ENCODE peak calls at places on chromosomes 3 and 15, in nine cellular contexts. One of them, this sample, is unnamed.

GRCh38 chr3:132418916-132419315 is 1.6 kb downstream of the DNAJC13 start:
- DNase-seq in breast epithelium: no peak
- DNase-seq in left ventricle myocardium inferior: no peak
- DNase-seq in psoas muscle: no peak
- DNase-seq in hepatocyte: no peak
- DNase-seq in HAP-1: no peak
- DNase-seq in GM06990: no peak
- DNase-seq in WERI-Rb-1: no peak
- DNase-seq in H7: no peak
- DNase-seq in this sample: no peak

GRCh38 chr3:40207796-40208195 is 101.7 kb upstream of the EIF1B start:
- DNase-seq in breast epithelium: no peak
- DNase-seq in GM06990: no peak
- DNase-seq in hepatocyte: no peak
- DNase-seq in H7: no peak
- DNase-seq in psoas muscle: no peak
- DNase-seq in WERI-Rb-1: no peak
- DNase-seq in HAP-1: no peak
- DNase-seq in left ventricle myocardium inferior: no peak
- DNase-seq in this sample: no peak

GRCh38 chr3:30688776-30689175 is 82.4 kb downstream of the TGFBR2 start:
- DNase-seq in WERI-Rb-1: no peak
- DNase-seq in HAP-1: no peak
- DNase-seq in psoas muscle: no peak
- DNase-seq in breast epithelium: no peak
- DNase-seq in left ventricle myocardium inferior: no peak
- DNase-seq in hepatocyte: no peak
- DNase-seq in GM06990: no peak
- DNase-seq in H7: no peak
- DNase-seq in this sample: no peak

GRCh38 chr3:60893946-60894345 is 357.3 kb downstream of the FHIT start:
- DNase-seq in GM06990: no peak
- DNase-seq in HAP-1: no peak
- DNase-seq in breast epithelium: no peak
- DNase-seq in psoas muscle: no peak
- DNase-seq in H7: no peak
- DNase-seq in WERI-Rb-1: no peak
- DNase-seq in hepatocyte: no peak
- DNase-seq in left ventricle myocardium inferior: no peak
- DNase-seq in this sample: no peak

GRCh38 chr3:106963446-106963845 is 413.8 kb upstream of the CCDC54 start:
- DNase-seq in H7: no peak
- DNase-seq in hepatocyte: peak; percentile 44
- DNase-seq in GM06990: no peak
- DNase-seq in left ventricle myocardium inferior: no peak
- DNase-seq in HAP-1: no peak
- DNase-seq in breast epithelium: no peak
- DNase-seq in psoas muscle: no peak
- DNase-seq in WERI-Rb-1: no peak
- DNase-seq in this sample: no peak

GRCh38 chr15:94451461-94451860 is 220.1 kb downstream of the MCTP2 start:
- DNase-seq in breast epithelium: no peak
- DNase-seq in WERI-Rb-1: no peak
- DNase-seq in psoas muscle: no peak
- DNase-seq in GM06990: no peak
- DNase-seq in HAP-1: no peak
- DNase-seq in left ventricle myocardium inferior: no peak
- DNase-seq in hepatocyte: no peak
- DNase-seq in H7: no peak
- DNase-seq in this sample: no peak

GRCh38 chr3:55474213-55474632 is 12.9 kb downstream of the WNT5A start:
- DNase-seq in GM06990: peak; percentile 3
- DNase-seq in breast epithelium: no peak
- DNase-seq in H7: peak; percentile 76
- DNase-seq in psoas muscle: no peak
- DNase-seq in WERI-Rb-1: no peak
- DNase-seq in left ventricle myocardium inferior: no peak
- DNase-seq in HAP-1: no peak
- DNase-seq in hepatocyte: no peak
- DNase-seq in this sample: no peak

GRCh38 chr3:67415504-67415903 is 238.9 kb downstream of the SUCLG2 start:
- DNase-seq in GM06990: no peak
- DNase-seq in hepatocyte: no peak
- DNase-seq in HAP-1: no peak
- DNase-seq in breast epithelium: no peak
- DNase-seq in psoas muscle: no peak
- DNase-seq in left ventricle myocardium inferior: no peak
- DNase-seq in H7: no peak
- DNase-seq in WERI-Rb-1: no peak
- DNase-seq in this sample: no peak

GRCh38 chr3:13022348-13023250 is 50.6 kb downstream of the IQSEC1 start:
- DNase-seq in WERI-Rb-1: peak; percentile 93
- DNase-seq in HAP-1: no peak
- DNase-seq in hepatocyte: peak; percentile 81
- DNase-seq in GM06990: peak; percentile 72
- DNase-seq in left ventricle myocardium inferior: peak; percentile 85
- DNase-seq in psoas muscle: peak; percentile 82
- DNase-seq in H7: peak; percentile 91
- DNase-seq in breast epithelium: peak; percentile 57
- DNase-seq in this sample: no peak

GRCh38 chr15:66078196-66078928 is 175.2 kb downstream of the MEGF11 start:
- DNase-seq in GM06990: no peak
- DNase-seq in left ventricle myocardium inferior: no peak
- DNase-seq in WERI-Rb-1: no peak
- DNase-seq in HAP-1: no peak
- DNase-seq in hepatocyte: no peak
- DNase-seq in breast epithelium: no peak
- DNase-seq in psoas muscle: no peak
- DNase-seq in H7: peak; percentile 79
- DNase-seq in this sample: no peak

GRCh38 chr3:9769012-9769411 is 735 bp downstream of the CAMK1 start:
- DNase-seq in hepatocyte: no peak
- DNase-seq in left ventricle myocardium inferior: no peak
- DNase-seq in psoas muscle: no peak
- DNase-seq in GM06990: no peak
- DNase-seq in HAP-1: no peak
- DNase-seq in breast epithelium: no peak
- DNase-seq in WERI-Rb-1: no peak
- DNase-seq in H7: no peak
- DNase-seq in this sample: no peak

GRCh38 chr3:143754090-143754489 is 94.2 kb downstream of the SLC9A9 start:
- DNase-seq in hepatocyte: no peak
- DNase-seq in breast epithelium: no peak
- DNase-seq in HAP-1: peak; percentile 12
- DNase-seq in WERI-Rb-1: no peak
- DNase-seq in psoas muscle: no peak
- DNase-seq in GM06990: no peak
- DNase-seq in left ventricle myocardium inferior: no peak
- DNase-seq in H7: no peak
- DNase-seq in this sample: no peak

GRCh38 chr3:155391583-155391982 is 98.1 kb upstream of the STRIT1 start:
- DNase-seq in HAP-1: peak; percentile 96
- DNase-seq in GM06990: no peak
- DNase-seq in H7: no peak
- DNase-seq in psoas muscle: peak; percentile 26
- DNase-seq in left ventricle myocardium inferior: peak; percentile 25
- DNase-seq in hepatocyte: no peak
- DNase-seq in WERI-Rb-1: no peak
- DNase-seq in breast epithelium: peak; percentile 62
- DNase-seq in this sample: no peak

GRCh38 chr3:32045091-32045964 is 61.1 kb upstream of the GPD1L start:
- DNase-seq in H7: peak; percentile 18
- DNase-seq in left ventricle myocardium inferior: no peak
- DNase-seq in hepatocyte: peak; percentile 80
- DNase-seq in HAP-1: no peak
- DNase-seq in psoas muscle: no peak
- DNase-seq in breast epithelium: no peak
- DNase-seq in WERI-Rb-1: peak; percentile 62
- DNase-seq in GM06990: no peak
- DNase-seq in this sample: no peak

GRCh38 chr15:80619677-80620076 is 75.4 kb upstream of the ABHD17C start:
- DNase-seq in HAP-1: no peak
- DNase-seq in hepatocyte: peak; percentile 27
- DNase-seq in breast epithelium: no peak
- DNase-seq in GM06990: no peak
- DNase-seq in psoas muscle: no peak
- DNase-seq in left ventricle myocardium inferior: no peak
- DNase-seq in H7: no peak
- DNase-seq in WERI-Rb-1: peak; percentile 17
- DNase-seq in this sample: no peak

GRCh38 chr3:71542548-71543370 is 40.8 kb downstream of the FOXP1 start:
- DNase-seq in left ventricle myocardium inferior: peak; percentile 78
- DNase-seq in HAP-1: peak; percentile 89
- DNase-seq in WERI-Rb-1: no peak
- DNase-seq in breast epithelium: peak; percentile 42
- DNase-seq in GM06990: no peak
- DNase-seq in psoas muscle: peak; percentile 81
- DNase-seq in hepatocyte: peak; percentile 88
- DNase-seq in H7: peak; percentile 28
- DNase-seq in this sample: no peak

GRCh38 chr3:99943931-99944761 is 126.5 kb downstream of the CMSS1 start:
- DNase-seq in breast epithelium: no peak
- DNase-seq in HAP-1: no peak
- DNase-seq in H7: no peak
- DNase-seq in hepatocyte: no peak
- DNase-seq in psoas muscle: no peak
- DNase-seq in left ventricle myocardium inferior: no peak
- DNase-seq in GM06990: no peak
- DNase-seq in WERI-Rb-1: no peak
- DNase-seq in this sample: no peak

GRCh38 chr3:142646020-142646783 is 50.0 kb downstream of the PLS1 start:
- DNase-seq in hepatocyte: no peak
- DNase-seq in left ventricle myocardium inferior: no peak
- DNase-seq in breast epithelium: no peak
- DNase-seq in H7: no peak
- DNase-seq in WERI-Rb-1: no peak
- DNase-seq in psoas muscle: no peak
- DNase-seq in HAP-1: no peak
- DNase-seq in GM06990: no peak
- DNase-seq in this sample: no peak

GRCh38 chr3:63918321-63918720 is 6.1 kb upstream of the SCAANT1 start:
- DNase-seq in breast epithelium: no peak
- DNase-seq in psoas muscle: no peak
- DNase-seq in hepatocyte: no peak
- DNase-seq in H7: no peak
- DNase-seq in HAP-1: no peak
- DNase-seq in GM06990: no peak
- DNase-seq in left ventricle myocardium inferior: no peak
- DNase-seq in WERI-Rb-1: no peak
- DNase-seq in this sample: no peak

GRCh38 chr3:63927623-63928280 is 15.6 kb upstream of the SCAANT1 start:
- DNase-seq in HAP-1: no peak
- DNase-seq in hepatocyte: no peak
- DNase-seq in WERI-Rb-1: no peak
- DNase-seq in psoas muscle: no peak
- DNase-seq in breast epithelium: no peak
- DNase-seq in GM06990: no peak
- DNase-seq in left ventricle myocardium inferior: no peak
- DNase-seq in H7: no peak
- DNase-seq in this sample: no peak

GRCh38 chr3:63920001-63920400 is 7.8 kb upstream of the SCAANT1 start:
- DNase-seq in WERI-Rb-1: no peak
- DNase-seq in left ventricle myocardium inferior: no peak
- DNase-seq in GM06990: no peak
- DNase-seq in H7: no peak
- DNase-seq in HAP-1: no peak
- DNase-seq in psoas muscle: no peak
- DNase-seq in hepatocyte: no peak
- DNase-seq in breast epithelium: no peak
- DNase-seq in this sample: no peak

GRCh38 chr3:63922800-63923199 is 10.6 kb upstream of the SCAANT1 start:
- DNase-seq in psoas muscle: no peak
- DNase-seq in breast epithelium: no peak
- DNase-seq in HAP-1: no peak
- DNase-seq in WERI-Rb-1: no peak
- DNase-seq in left ventricle myocardium inferior: no peak
- DNase-seq in hepatocyte: no peak
- DNase-seq in GM06990: no peak
- DNase-seq in H7: no peak
- DNase-seq in this sample: no peak

GRCh38 chr3:63921741-63922482 is 9.7 kb upstream of the SCAANT1 start:
- DNase-seq in H7: no peak
- DNase-seq in hepatocyte: no peak
- DNase-seq in breast epithelium: no peak
- DNase-seq in WERI-Rb-1: no peak
- DNase-seq in GM06990: peak; percentile 62
- DNase-seq in psoas muscle: no peak
- DNase-seq in HAP-1: no peak
- DNase-seq in left ventricle myocardium inferior: no peak
- DNase-seq in this sample: no peak
- H3K36me3 ChIP-seq in H7: peaks cover 2% of the 10 kb centered on the region
- H3K36me3 ChIP-seq in hepatocyte: peaks cover 4% of the 10 kb centered on the region
- H3K36me3 ChIP-seq in breast epithelium: no peaks in the 10 kb centered on the region
- H3K36me3 ChIP-seq in WERI-Rb-1: peaks cover 39% of the 10 kb centered on the region
- H3K36me3 ChIP-seq in GM06990: peaks cover 5% of the 10 kb centered on the region
- H3K36me3 ChIP-seq in psoas muscle: peaks cover 3% of the 10 kb centered on the region
- H3K36me3 ChIP-seq in HAP-1: peaks cover 47% of the 10 kb centered on the region
- H3K36me3 ChIP-seq in left ventricle myocardium inferior: peaks cover 45% of the 10 kb centered on the region
- H3K36me3 ChIP-seq in this sample: peaks cover 4% of the 10 kb centered on the region

GRCh38 chr15:74621936-74622335 is 6.3 kb downstream of the CLK3 start:
- DNase-seq in breast epithelium: no peak
- DNase-seq in WERI-Rb-1: no peak
- DNase-seq in left ventricle myocardium inferior: no peak
- DNase-seq in H7: peak; percentile 93
- DNase-seq in HAP-1: no peak
- DNase-seq in hepatocyte: no peak
- DNase-seq in psoas muscle: no peak
- DNase-seq in GM06990: no peak
- DNase-seq in this sample: no peak
- H3K36me3 ChIP-seq in breast epithelium: peaks cover 18% of the 10 kb centered on the region
- H3K36me3 ChIP-seq in WERI-Rb-1: peaks cover 80% of the 10 kb centered on the region
- H3K36me3 ChIP-seq in left ventricle myocardium inferior: peaks cover 80% of the 10 kb centered on the region
- H3K36me3 ChIP-seq in H7: peaks cover 58% of the 10 kb centered on the region
- H3K36me3 ChIP-seq in HAP-1: peaks cover 99% of the 10 kb centered on the region
- H3K36me3 ChIP-seq in hepatocyte: no peaks in the 10 kb centered on the region
- H3K36me3 ChIP-seq in psoas muscle: peaks cover 24% of the 10 kb centered on the region
- H3K36me3 ChIP-seq in GM06990: peaks cover 76% of the 10 kb centered on the region
- H3K36me3 ChIP-seq in this sample: peaks cover 64% of the 10 kb centered on the region

DNA sequence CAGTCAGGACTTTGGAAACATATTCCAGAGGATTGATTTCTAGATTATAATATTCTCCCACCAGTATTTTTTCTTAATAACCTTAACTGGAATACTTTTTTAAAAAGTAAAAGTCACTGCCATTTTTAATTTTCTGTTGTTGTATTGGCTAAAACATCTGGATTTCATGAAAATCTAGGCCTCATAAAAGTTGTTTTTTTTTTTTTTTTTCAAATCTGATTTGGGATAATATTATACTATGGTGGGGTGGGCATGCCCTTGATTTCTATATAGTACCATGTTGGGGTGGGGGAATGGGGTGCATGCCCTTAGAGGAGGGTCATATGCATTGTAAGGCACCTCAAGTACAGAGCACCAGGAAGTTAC is 9.1 kb downstream of the TPM1 start:
- DNase-seq in psoas muscle: no peak
- DNase-seq in GM06990: no peak
- DNase-seq in left ventricle myocardium inferior: no peak
- DNase-seq in HAP-1: no peak
- DNase-seq in hepatocyte: no peak
- DNase-seq in breast epithelium: no peak
- DNase-seq in H7: no peak
- DNase-seq in WERI-Rb-1: no peak
- DNase-seq in this sample: no peak
- H3K36me3 ChIP-seq in psoas muscle: no peaks in the 10 kb centered on the region
- H3K36me3 ChIP-seq in GM06990: no peaks in the 10 kb centered on the region
- H3K36me3 ChIP-seq in left ventricle myocardium inferior: peaks cover 36% of the 10 kb centered on the region
- H3K36me3 ChIP-seq in HAP-1: peaks cover 45% of the 10 kb centered on the region
- H3K36me3 ChIP-seq in hepatocyte: no peaks in the 10 kb centered on the region
- H3K36me3 ChIP-seq in breast epithelium: no peaks in the 10 kb centered on the region
- H3K36me3 ChIP-seq in H7: peaks cover 39% of the 10 kb centered on the region
- H3K36me3 ChIP-seq in WERI-Rb-1: peaks cover under 1% of the 10 kb centered on the region
- H3K36me3 ChIP-seq in this sample: peaks cover 20% of the 10 kb centered on the region

GRCh38 chr3:69240651-69241578 is 118.5 kb upstream of the LMOD3 start:
- DNase-seq in breast epithelium: no peak
- DNase-seq in psoas muscle: no peak
- DNase-seq in left ventricle myocardium inferior: no peak
- DNase-seq in H7: no peak
- DNase-seq in hepatocyte: peak; percentile 39
- DNase-seq in GM06990: peak; percentile 45
- DNase-seq in WERI-Rb-1: no peak
- DNase-seq in HAP-1: peak; percentile 89
- DNase-seq in this sample: no peak
- H3K36me3 ChIP-seq in breast epithelium: no peaks in the 10 kb centered on the region
- H3K36me3 ChIP-seq in psoas muscle: no peaks in the 10 kb centered on the region
- H3K36me3 ChIP-seq in left ventricle myocardium inferior: no peaks in the 10 kb centered on the region
- H3K36me3 ChIP-seq in H7: no peaks in the 10 kb centered on the region
- H3K36me3 ChIP-seq in hepatocyte: no peaks in the 10 kb centered on the region
- H3K36me3 ChIP-seq in GM06990: no peaks in the 10 kb centered on the region
- H3K36me3 ChIP-seq in WERI-Rb-1: no peaks in the 10 kb centered on the region
- H3K36me3 ChIP-seq in HAP-1: no peaks in the 10 kb centered on the region
- H3K36me3 ChIP-seq in this sample: no peaks in the 10 kb centered on the region

This sample was measured in iPS DF 6.9.